ENCODE peak calls at places on chromosomes 11 and 22, in four cellular contexts. E is upper lobe of left lung, L is tibial nerve, S is esophagus muscularis mucosa. D is an unnamed sample. For H3K4me1, the result is how much of the 10 kb centered on the place peaks cover.

GRCh38 chr11:69587454-69588081 is 53.4 kb upstream of the CCND1 start:
- DNase-seq in E (no peak), L (no peak), S (no peak), D (no peak)

GRCh38 chr22:44363214-44363979 is 50.6 kb upstream of the SHISAL1 start:
- DNase-seq in E (peak), L (peak), S (no peak), D (peak)

GRCh38 chr11:78666675-78667129 is 92.0 kb upstream of the NARS2 start:
- DNase-seq in E (no peak), L (no peak), S (no peak), D (no peak)

GRCh38 chr22:37254867-37255233 is 10.8 kb upstream of the RAC2 start:
- DNase-seq in E (no peak), L (no peak), S (no peak), D (no peak)

GRCh38 chr11:11444800-11445126 is 91.7 kb upstream of the CSNK2A3 start:
- DNase-seq in E (no peak), L (no peak), S (no peak), D (no peak)

GRCh38 chr11:60252709-60253108 is 9.8 kb upstream of the MS4A4E start:
- DNase-seq in E (no peak), L (no peak), S (no peak), D (no peak)

GRCh38 chr11:6057452-6057851 is 26.9 kb upstream of the OR56A1 start:
- DNase-seq in E (no peak), L (no peak), S (no peak), D (no peak)

GRCh38 chr11:3035333-3035732 is 21.9 kb downstream of the CARS1 start:
- DNase-seq in E (no peak), L (no peak), S (no peak), D (no peak)

GRCh38 chr22:23063539-23064380 is 6.6 kb upstream of the GNAZ start:
- DNase-seq in E (no peak), L (no peak), S (peak), D (peak)

GRCh38 chr11:35145249-35145648 is 6.3 kb downstream of the CD44 start:
- DNase-seq in E (no peak), L (no peak), S (no peak), D (no peak)

GRCh38 chr11:58060535-58060934 is 29.8 kb downstream of the OR6Q1 start:
- DNase-seq in E (no peak), L (no peak), S (peak), D (no peak)

GRCh38 chr22:32103648-32104326 is 55.3 kb downstream of the C22orf42 start:
- DNase-seq in E (no peak), L (no peak), S (peak), D (no peak)

GRCh38 chr11:116454951-116455350 is 317.8 kb downstream of the BUD13 start:
- DNase-seq in E (no peak), L (no peak), S (no peak), D (no peak)

GRCh38 chr11:72398058-72398758 is 36.1 kb downstream of the CLPB start:
- DNase-seq in E (no peak), L (no peak), S (no peak), D (no peak)

GRCh38 chr22:43879901-43880742 is 11.7 kb downstream of the PNPLA5 start:
- DNase-seq in E (no peak), L (no peak), S (no peak), D (no peak)

GRCh38 chr11:58770627-58771457 is 39.1 kb upstream of the GLYAT start:
- DNase-seq in E (no peak), L (no peak), S (no peak), D (no peak)

GRCh38 chr22:17159504-17159951 is 451 bp upstream of the HDHD5 start:
- DNase-seq in E (peak), L (no peak), S (no peak), D (no peak)

GRCh38 chr22:32378703-32379272 is 21.1 kb downstream of the RFPL3 start:
- DNase-seq in E (no peak), L (no peak), S (no peak), D (no peak)

GRCh38 chr11:94851864-94852581 is 83.9 kb downstream of the AMOTL1 start:
- DNase-seq in E (no peak), L (no peak), S (no peak), D (no peak)

GRCh38 chr11:128802358-128802981 is 64.6 kb downstream of the KCNJ1 start:
- DNase-seq in E (no peak), L (no peak), S (no peak), D (no peak)

GRCh38 chr11:134764966-134765365 is 352.9 kb upstream of the B3GAT1 start:
- DNase-seq in E (no peak), L (no peak), S (peak), D (no peak)

GRCh38 chr11:65417702-65418430 is 4.7 kb upstream of the NEAT1 start:
- DNase-seq in E (peak), L (peak), S (no peak), D (peak)

GRCh38 chr22:29479417-29480261 is at the start of gene NEFH:
- DNase-seq in E (no peak), L (no peak), S (no peak), D (no peak)

GRCh38 chr11:121366970-121367369 is 74.4 kb downstream of the SC5D start:
- DNase-seq in E (no peak), L (no peak), S (no peak), D (no peak)

GRCh38 chr11:109435121-109435742 is 13.2 kb downstream of the C11orf87 start:
- DNase-seq in E (no peak), L (no peak), S (peak), D (no peak)

GRCh38 chr11:121576531-121576930 is 123.8 kb upstream of the SORL1-AS1 start:
- DNase-seq in E (no peak), L (no peak), S (no peak), D (no peak)

GRCh38 chr11:71079795-71080194 is 172.6 kb downstream of the SHANK2 start:
- DNase-seq in E (no peak), L (no peak), S (no peak), D (no peak)

GRCh38 chr11:22666700-22667439 is 459 bp downstream of the GAS2 start:
- DNase-seq in E (peak), L (no peak), S (no peak), D (no peak)

GRCh38 chr22:41969110-41969646 is at the start of gene SEPTIN3:
- DNase-seq in E (no peak), L (no peak), S (no peak), D (no peak)

GRCh38 chr11:126862664-126863247 is 137.8 kb downstream of the KIRREL3 start:
- DNase-seq in E (no peak), L (no peak), S (no peak), D (no peak)

GRCh38 chr22:46908641-46909107 is 146.2 kb downstream of the TBC1D22A start:
- DNase-seq in E (no peak), L (no peak), S (no peak), D (no peak)

GRCh38 chr22:30182833-30183232 is 63.7 kb downstream of the LIF start:
- DNase-seq in E (no peak), L (no peak), S (no peak), D (no peak)

GRCh38 chr11:62665630-62666258 is 632 bp downstream of the CSKMT start:
- DNase-seq in E (no peak), L (no peak), S (peak), D (peak)

GRCh38 chr11:129323896-129324522 is 51.6 kb upstream of the BARX2 start:
- DNase-seq in E (no peak), L (peak), S (no peak), D (peak)

GRCh38 chr11:119957951-119958350 is 180.0 kb downstream of the TRIM29 start:
- DNase-seq in E (no peak), L (no peak), S (no peak), D (no peak)

GRCh38 chr22:50206599-50206998 is 5.8 kb downstream of the SELENOO start:
- DNase-seq in E (peak), L (no peak), S (no peak), D (no peak)
- TF ChIP-seq CTCF in E (peak), L (peak), S (peak), D (peak)

GRCh38 chr11:114440121-114440860 is 1.0 kb downstream of the REXO2 start:
- DNase-seq in E (no peak), L (no peak), S (no peak), D (no peak)
- TF ChIP-seq EP300 in E (no peak), L (no peak), S (no peak), D (no peak)

GRCh38 chr11:68549789-68550484 is 89.4 kb downstream of the PPP6R3 start:
- DNase-seq in E (no peak), L (no peak), S (no peak), D (no peak)
- H3K4me1 ChIP-seq in E (half or more), L (under half), S (under half), D (under half)

GRCh38 chr11:12824281-12825041 is 150.2 kb downstream of the TEAD1 start:
- DNase-seq in E (no peak), L (no peak), S (no peak), D (no peak)
- TF ChIP-seq CTCF in E (no peak), L (no peak), S (no peak), D (no peak)

GRCh38 chr11:66857927-66858185 is 992 bp downstream of the LRFN4 start:
- DNase-seq in E (peak), L (no peak), S (no peak), D (no peak)

GRCh38 chr11:66857234-66857926 is 516 bp downstream of the LRFN4 start:
- DNase-seq in E (peak), L (no peak), S (no peak), D (no peak)

GRCh38 chr11:66855574-66856495 is 1.0 kb upstream of the LRFN4 start:
- DNase-seq in E (peak), L (peak), S (peak), D (peak)

GRCh38 chr11:66858186-66858938 is 1.5 kb downstream of the LRFN4 start:
- DNase-seq in E (peak), L (no peak), S (no peak), D (peak)

GRCh38 chr11:66856496-66857233 is at the start of gene LRFN4:
- DNase-seq in E (peak), L (no peak), S (no peak), D (no peak)
- TF ChIP-seq EP300 in E (no peak), L (peak), S (no peak), D (no peak)